ENCODE peak calls at places on chromosomes 5 and 9, in four cellular contexts. N, H, S and Q are unnamed samples.

GRCh38 chr5:176466245-176466871 is 18.2 kb downstream of the FAF2 start:
- DNase-seq in N (peak; percentile 84), H (no peak), S (peak; percentile 56), Q (no peak)

GRCh38 chr9:70600479-70600878 is 186.0 kb upstream of the KLF9 start:
- DNase-seq in N (peak; percentile 27), H (no peak), S (no peak), Q (no peak)

GRCh38 chr5:38827525-38827924 is 18.3 kb upstream of the OSMR start:
- DNase-seq in N (peak; percentile 83), H (no peak), S (no peak), Q (no peak)

GRCh38 chr5:109936091-109936490 is 246.4 kb downstream of the MAN2A1 start:
- DNase-seq in N (peak; percentile 50), H (no peak), S (no peak), Q (no peak)

GRCh38 chr5:67192719-67193464 is 3.7 kb downstream of the CD180 start:
- DNase-seq in N (no peak), H (no peak), S (no peak), Q (no peak)

GRCh38 chr9:5832093-5832542 is 799 bp downstream of the ERMP1 start:
- DNase-seq in N (no peak), H (no peak), S (no peak), Q (no peak)

GRCh38 chr5:62720036-62720441 is 141.4 kb downstream of the LRRC70 start:
- DNase-seq in N (peak; percentile 54), H (peak; percentile 70), S (peak; percentile 36), Q (no peak)

GRCh38 chr9:133919253-133920115 is 72.6 kb downstream of the VAV2 start:
- DNase-seq in N (no peak), H (no peak), S (no peak), Q (no peak)

GRCh38 chr5:135831439-135832262 is 2.8 kb upstream of the SLC25A48 start:
- DNase-seq in N (no peak), H (no peak), S (no peak), Q (peak; percentile 77)

GRCh38 chr9:20906326-20906725 is 125.1 kb downstream of the HACD4 start:
- DNase-seq in N (no peak), H (no peak), S (no peak), Q (no peak)

GRCh38 chr5:5688194-5688924 is 265.9 kb downstream of the ICE1 start:
- DNase-seq in N (no peak), H (no peak), S (no peak), Q (no peak)

GRCh38 chr9:5629312-5630037 is 568 bp downstream of the RIC1 start:
- DNase-seq in N (peak; percentile 62), H (peak; percentile 70), S (peak; percentile 18), Q (peak; percentile 86)

GRCh38 chr5:67032921-67033664 is 163.5 kb downstream of the CD180 start:
- DNase-seq in N (no peak), H (no peak), S (no peak), Q (no peak)

GRCh38 chr5:112737088-112737471 is 605 bp upstream of the APC start:
- DNase-seq in N (no peak), H (no peak), S (no peak), Q (no peak)

GRCh38 chr5:179668404-179668803 is 12.4 kb downstream of the CBY3 start:
- DNase-seq in N (peak; percentile 59), H (peak; percentile 69), S (no peak), Q (no peak)

GRCh38 chr9:89978185-89978584 is 373.4 kb downstream of the GADD45G start:
- DNase-seq in N (peak; percentile 34), H (no peak), S (peak; percentile 36), Q (no peak)
- TF ChIP-seq CTCF in N (peak; percentile 59), H (no peak), S (no peak), Q (peak; percentile 29)

GRCh38 chr9:128921881-128922763 is 1.3 kb downstream of the PHYHD1 start:
- DNase-seq in N (no peak), H (no peak), S (no peak), Q (no peak)
- TF ChIP-seq CTCF in N (no peak), H (no peak), S (no peak), Q (no peak)

GRCh38 chr9:130432362-130432761 is 12.4 kb upstream of the ASS1 start:
- DNase-seq in N (no peak), H (no peak), S (no peak), Q (no peak)
- TF ChIP-seq CTCF in N (peak; percentile 46), H (no peak), S (no peak), Q (peak; percentile 31)

GRCh38 chr5:77828445-77828844 is 52.3 kb upstream of the TBCA start:
- DNase-seq in N (no peak), H (no peak), S (no peak), Q (no peak)
- TF ChIP-seq CTCF in N (no peak), H (peak; percentile 1), S (peak; percentile 26), Q (no peak)

DNA sequence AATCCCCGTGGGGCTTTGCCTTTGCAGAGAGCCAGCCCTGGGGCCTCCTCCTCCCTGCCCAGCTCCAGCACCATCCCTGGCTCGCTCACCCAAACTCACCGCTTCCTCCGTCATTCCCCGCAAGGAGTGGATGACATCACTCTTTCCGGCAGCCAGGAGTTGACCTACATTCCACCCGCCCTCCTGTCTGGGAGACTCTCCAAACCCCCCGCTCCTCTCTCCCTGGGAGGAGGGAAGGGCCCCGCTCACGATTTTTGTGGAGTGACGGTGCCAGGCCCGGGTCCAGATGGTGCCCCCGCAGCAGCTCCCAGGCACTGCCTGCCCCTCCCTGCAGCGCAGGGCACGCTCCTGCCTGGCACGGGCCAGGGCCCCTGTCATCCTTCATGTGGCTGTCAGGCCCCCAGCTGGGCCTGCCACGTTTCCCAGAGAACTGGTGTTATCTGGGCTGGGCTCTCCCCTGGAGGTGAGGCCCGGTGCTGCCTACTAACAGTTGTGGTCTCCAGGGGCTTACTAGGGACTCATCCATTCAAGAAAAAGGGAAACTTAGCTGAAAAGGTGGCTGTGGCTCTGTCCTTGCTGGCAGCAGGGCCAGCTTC is 52.3 kb downstream of the NTNG2 start:
- DNase-seq in N (peak; percentile 85), H (no peak), S (peak; percentile 95), Q (no peak)
- TF ChIP-seq CTCF in N (no peak), H (no peak), S (no peak), Q (no peak)

GRCh38 chr9:121576281-121577075 is 75.0 kb upstream of the DAB2IP start:
- DNase-seq in N (no peak), H (no peak), S (no peak), Q (no peak)

GRCh38 chr9:121577201-121577600 is 74.2 kb upstream of the DAB2IP start:
- DNase-seq in N (no peak), H (no peak), S (no peak), Q (no peak)

GRCh38 chr9:121572581-121572980 is 72.9 kb upstream of the GGTA1 start:
- DNase-seq in N (no peak), H (no peak), S (no peak), Q (no peak)

GRCh38 chr9:121574771-121575519 is 75.3 kb upstream of the GGTA1 start:
- DNase-seq in N (no peak), H (no peak), S (no peak), Q (no peak)

GRCh38 chr9:121573717-121574485 is 74.3 kb upstream of the GGTA1 start:
- DNase-seq in N (peak; percentile 25), H (no peak), S (no peak), Q (no peak)
- TF ChIP-seq CTCF in N (peak; percentile 45), H (no peak), S (no peak), Q (no peak)